ENCODE peak calls at places on chromosomes 3 and 15, in four cellular contexts. D is HL-60, G is K562, E is GM12878. C is an unnamed sample.

GRCh38 chr3:56855856-56856538 is 54.2 kb upstream of the ARHGEF3 start:
- DNase-seq in G (no peak), D (peak), E (no peak), C (no peak)

GRCh38 chr15:82064824-82065223 is 19.0 kb upstream of the MEX3B start:
- DNase-seq in G (no peak), D (no peak), E (no peak), C (no peak)

GRCh38 chr3:24235121-24235520 is 259.5 kb downstream of the THRB start:
- DNase-seq in D (no peak), E (no peak), G (no peak), C (no peak)

GRCh38 chr3:123021388-123021787 is 6.2 kb downstream of the SEMA5B start:
- DNase-seq in D (no peak), G (no peak), E (no peak), C (no peak)

GRCh38 chr3:58230876-58231552 is 6.6 kb upstream of the ABHD6 start:
- DNase-seq in D (no peak), E (no peak), G (no peak), C (no peak)

GRCh38 chr15:67343206-67343605 is 88.6 kb downstream of the IQCH start:
- DNase-seq in D (no peak), E (no peak), G (no peak), C (no peak)

GRCh38 chr15:58467722-58468436 is 36.1 kb downstream of the LIPC start:
- DNase-seq in G (no peak), D (no peak), E (no peak), C (no peak)

GRCh38 chr3:71031914-71032521 is 551.5 kb downstream of the FOXP1 start:
- DNase-seq in D (no peak), E (no peak), G (no peak), C (no peak)

GRCh38 chr15:91302588-91303439 is 202.8 kb downstream of the SV2B start:
- DNase-seq in G (peak), D (peak), E (peak), C (peak)

GRCh38 chr15:51170882-51171577 is 76.3 kb upstream of the TNFAIP8L3 start:
- DNase-seq in D (no peak), G (no peak), E (no peak), C (no peak)

GRCh38 chr15:51168700-51169099 is 74.0 kb upstream of the TNFAIP8L3 start:
- DNase-seq in D (no peak), G (no peak), E (no peak), C (no peak)

GRCh38 chr15:51171578-51171932 is 76.8 kb upstream of the TNFAIP8L3 start:
- DNase-seq in G (no peak), E (no peak), D (no peak), C (no peak)

DNA sequence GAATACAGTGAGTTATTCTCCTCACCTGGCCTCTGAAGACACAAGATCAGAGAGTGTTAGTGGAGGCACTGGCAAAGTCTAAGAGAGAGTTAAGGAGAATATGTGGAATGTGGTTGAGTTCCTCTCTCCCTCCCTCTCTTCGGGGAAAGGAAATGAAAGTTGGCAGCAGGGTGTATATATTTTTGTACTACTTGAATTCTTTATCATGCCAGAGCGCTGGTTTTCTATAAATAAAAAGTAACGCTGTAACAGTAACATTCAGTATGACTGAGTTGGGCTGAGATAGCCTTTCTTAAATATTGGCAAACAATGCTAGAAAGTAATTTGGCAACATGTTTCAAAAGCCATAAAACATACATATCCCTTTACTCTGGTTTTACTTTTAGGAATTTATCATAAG is 77.5 kb upstream of the TNFAIP8L3 start:
- DNase-seq in E (no peak), G (no peak), D (no peak), C (no peak)
- TF ChIP-seq SPI1 in E (no peak), G (no peak), D (no peak), C (peak)

GRCh38 chr15:72491768-72492167 is 17.6 kb downstream of the ARIH1 start:
- DNase-seq in G (no peak), D (no peak), E (no peak), C (no peak)
- TF ChIP-seq SPI1 in G (no peak), D (no peak), E (no peak), C (no peak)

DNA sequence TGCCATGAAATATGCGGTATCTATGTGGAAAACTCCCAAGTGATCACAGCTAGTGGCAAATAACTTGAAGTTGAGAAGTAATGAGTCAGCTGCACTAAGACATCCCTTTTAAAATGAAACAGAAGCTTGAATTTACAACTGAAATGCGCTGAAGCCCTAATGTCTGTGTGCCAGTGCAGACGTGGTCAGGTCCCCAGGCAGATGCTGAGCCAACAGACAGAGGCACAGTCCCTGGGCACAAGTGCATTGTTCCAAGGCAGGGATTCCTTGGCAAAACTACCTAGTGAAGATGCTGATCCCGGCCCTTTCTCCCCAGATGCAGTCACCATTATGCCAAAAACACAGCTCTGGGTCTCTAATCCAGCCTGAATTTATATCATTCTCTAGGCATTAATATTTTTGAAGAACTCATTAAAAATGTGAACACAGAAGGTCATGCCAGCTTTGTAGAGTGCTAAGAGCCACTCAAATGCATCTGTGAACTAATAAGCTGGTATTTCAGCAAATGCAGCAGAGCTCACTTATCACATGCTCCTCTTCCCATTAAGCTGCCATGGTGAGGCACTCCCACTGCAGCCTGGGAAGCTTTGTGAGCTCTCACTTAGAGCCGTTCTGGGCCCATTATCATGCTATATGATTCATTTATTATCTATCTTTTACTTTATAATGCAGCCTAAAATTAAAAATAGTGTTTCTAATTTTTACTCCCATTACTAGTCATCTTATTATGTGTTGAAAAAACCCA is 200.1 kb downstream of the GABRB3 start:
- DNase-seq in E (no peak), D (no peak), G (no peak), C (no peak)
- TF ChIP-seq SPI1 in E (no peak), D (no peak), G (no peak), C (no peak)

GRCh38 chr3:87209115-87209514 is 18.0 kb upstream of the CHMP2B start:
- DNase-seq in D (no peak), G (no peak), E (no peak), C (no peak)
- TF ChIP-seq SPI1 in D (no peak), G (no peak), E (no peak), C (no peak)

GRCh38 chr3:194134231-194134756 is 1.7 kb upstream of the HES1 start:
- DNase-seq in E (no peak), D (peak), G (peak), C (no peak)
- TF ChIP-seq SPI1 in E (no peak), D (no peak), G (no peak), C (no peak)

GRCh38 chr15:40285151-40285898 is 2.5 kb upstream of the ANKRD63 start:
- DNase-seq in E (no peak), D (no peak), G (no peak), C (no peak)
- TF ChIP-seq SPI1 in E (no peak), D (no peak), G (no peak), C (no peak)

GRCh38 chr15:69059170-69059943 is 44.9 kb downstream of the NOX5 start:
- DNase-seq in D (peak), G (peak), E (peak), C (peak)

GRCh38 chr15:69060744-69061143 is 46.2 kb downstream of the NOX5 start:
- DNase-seq in E (no peak), D (no peak), G (no peak), C (no peak)

GRCh38 chr15:69055251-69055650 is 40.8 kb downstream of the NOX5 start:
- DNase-seq in G (no peak), D (no peak), E (no peak), C (no peak)

GRCh38 chr15:69060041-69060481 is 45.6 kb downstream of the NOX5 start:
- DNase-seq in D (no peak), E (no peak), G (no peak), C (no peak)

GRCh38 chr15:69056365-69056764 is 41.9 kb downstream of the NOX5 start:
- DNase-seq in E (no peak), D (no peak), G (no peak), C (no peak)
- TF ChIP-seq SPI1 in E (no peak), D (no peak), G (no peak), C (no peak)

GRCh38 chr3:17535173-17535730 is 207.2 kb downstream of the TBC1D5 start:
- DNase-seq in D (no peak), E (no peak), G (no peak), C (no peak)

DNA sequence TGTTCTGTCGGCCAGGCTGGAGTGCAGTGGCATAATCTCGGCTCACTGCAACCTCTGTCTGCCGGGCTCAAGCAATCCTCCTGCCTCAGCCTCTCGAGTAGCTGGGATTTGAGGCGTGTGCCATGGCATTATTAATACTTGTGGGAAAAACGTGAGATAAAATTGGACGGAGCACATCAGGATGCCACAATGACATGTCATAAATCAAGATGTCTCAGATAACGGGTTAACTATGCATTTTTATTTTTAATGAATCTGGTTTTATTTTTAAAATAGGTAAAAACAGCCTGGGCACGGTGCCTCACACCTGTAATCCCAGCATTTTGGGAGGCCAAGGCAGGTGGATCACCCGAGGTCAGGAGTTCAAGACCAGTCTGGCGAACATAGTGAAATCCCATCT is 212.8 kb downstream of the TBC1D5 start:
- DNase-seq in D (no peak), G (no peak), E (no peak), C (no peak)
- TF ChIP-seq SPI1 in D (no peak), G (no peak), E (no peak), C (no peak)

GRCh38 chr15:55457401-55458022 is 49.2 kb downstream of the PIERCE2 start:
- DNase-seq in G (no peak), E (no peak), D (no peak), C (no peak)

GRCh38 chr15:55461447-55461846 is 46.6 kb downstream of the DNAAF4 start:
- DNase-seq in D (no peak), E (no peak), G (no peak), C (no peak)
- TF ChIP-seq SPI1 in D (no peak), E (no peak), G (no peak), C (no peak)

GRCh38 chr3:155352900-155353490 is 59.5 kb upstream of the STRIT1 start:
- DNase-seq in G (no peak), E (no peak), D (no peak), C (no peak)
- TF ChIP-seq SPI1 in G (no peak), E (no peak), D (no peak), C (no peak)

C was measured in GM12891.